ENCODE peak calls at places on chromosome 10, in eight cellular contexts. Q is HFFc6, K is left ventricle myocardium inferior, J is choroid plexus epithelial cell, W is fibroblast of lung, S is prostate gland, C is WTC11, I is psoas muscle. A is an unnamed sample.

GRCh38 chr10:22314852-22315251 is 1.3 kb upstream of the COMMD3 start:
- DNase-seq in W (no peak), C (no peak), K (no peak), Q (no peak), I (no peak), S (no peak), J (no peak), A (no peak)

GRCh38 chr10:6040205-6040604 is 22.0 kb downstream of the IL2RA start:
- DNase-seq in Q (no peak), I (no peak), W (no peak), K (no peak), S (no peak), C (no peak), J (no peak), A (no peak)

GRCh38 chr10:67262675-67263074 is 336.8 kb downstream of the LRRTM3 start:
- DNase-seq in I (no peak), Q (no peak), K (no peak), C (no peak), S (no peak), W (no peak), J (no peak), A (no peak)

GRCh38 chr10:117320050-117320665 is 55.1 kb downstream of the PDZD8 start:
- DNase-seq in K (no peak), Q (peak; percentile 5), W (no peak), C (no peak), J (peak; percentile 54), S (no peak), I (no peak), A (peak; percentile 23)

GRCh38 chr10:45154481-45154880 is 153.8 kb downstream of the ZNF22 start:
- DNase-seq in C (no peak), Q (no peak), S (no peak), W (no peak), I (no peak), J (peak; percentile 44), K (no peak), A (no peak)

GRCh38 chr10:117413928-117414618 is 38.8 kb upstream of the PDZD8 start:
- DNase-seq in J (no peak), Q (peak; percentile 23), S (no peak), I (no peak), K (no peak), W (peak; percentile 17), C (no peak), A (no peak)

GRCh38 chr10:82572686-82573226 is 697.8 kb downstream of the NRG3 start:
- DNase-seq in W (no peak), I (no peak), J (no peak), C (no peak), Q (no peak), S (no peak), K (no peak), A (no peak)

GRCh38 chr10:49272251-49273081 is 26.5 kb upstream of the C10orf71 start:
- DNase-seq in I (peak; percentile 66), J (peak; percentile 13), Q (no peak), S (no peak), W (no peak), K (peak; percentile 73), C (no peak), A (no peak)

GRCh38 chr10:124740374-124741280 is 3.6 kb downstream of the FAM53B start:
- DNase-seq in Q (peak; percentile 11), I (peak; percentile 77), W (peak; percentile 44), S (peak; percentile 45), C (no peak), K (peak; percentile 72), J (peak; percentile 58), A (peak; percentile 79)

GRCh38 chr10:91681361-91682276 is 48.7 kb upstream of the PPP1R3C start:
- DNase-seq in I (no peak), K (peak; percentile 24), C (no peak), S (no peak), W (peak; percentile 40), J (no peak), Q (no peak), A (no peak)

GRCh38 chr10:79153753-79154152 is 85.0 kb downstream of the ZMIZ1 start:
- DNase-seq in J (no peak), K (peak; percentile 87), I (peak; percentile 90), S (no peak), W (no peak), C (no peak), Q (no peak), A (no peak)

GRCh38 chr10:26290236-26290635 is 73.7 kb downstream of the GAD2 start:
- DNase-seq in S (no peak), C (no peak), W (no peak), Q (no peak), I (no peak), J (no peak), K (no peak), A (no peak)

GRCh38 chr10:23399701-23400144 is 39.2 kb upstream of the OTUD1 start:
- DNase-seq in I (peak; percentile 63), W (peak; percentile 85), S (no peak), K (peak; percentile 44), C (no peak), J (peak; percentile 85), Q (peak; percentile 86), A (no peak)

GRCh38 chr10:3563298-3563697 is 221.7 kb downstream of the KLF6 start:
- DNase-seq in W (no peak), Q (no peak), S (no peak), J (no peak), I (no peak), K (no peak), C (no peak), A (no peak)

GRCh38 chr10:43202657-43203490 is 64.0 kb downstream of the RASGEF1A start:
- DNase-seq in I (peak; percentile 27), W (no peak), K (peak; percentile 38), C (peak; percentile 98), S (no peak), Q (no peak), J (no peak), A (peak; percentile 79)

GRCh38 chr10:48390933-48391845 is 84.7 kb downstream of the MAPK8 start:
- DNase-seq in W (peak; percentile 83), K (no peak), Q (peak; percentile 18), C (no peak), S (no peak), I (no peak), J (peak; percentile 71), A (no peak)

GRCh38 chr10:101565370-101565900 is 22.6 kb downstream of the POLL start:
- DNase-seq in J (no peak), I (no peak), W (no peak), C (no peak), Q (no peak), K (no peak), S (no peak), A (no peak)

GRCh38 chr10:62732841-62733653 is 71.5 kb upstream of the ADO start:
- DNase-seq in C (no peak), Q (peak; percentile 73), J (peak; percentile 47), W (peak; percentile 96), I (no peak), K (no peak), S (no peak), A (peak; percentile 66)

GRCh38 chr10:85621562-85621961 is 745.0 kb downstream of the GRID1 start:
- DNase-seq in K (no peak), W (no peak), Q (no peak), I (no peak), C (no peak), S (no peak), J (no peak), A (no peak)

GRCh38 chr10:69911571-69912528 is 110.1 kb downstream of the COL13A1 start:
- DNase-seq in Q (no peak), C (no peak), K (peak; percentile 23), I (no peak), J (no peak), S (peak; percentile 87), W (no peak), A (no peak)

GRCh38 chr10:88911851-88912250 is 31.8 kb downstream of the STAMBPL1 start:
- DNase-seq in I (no peak), S (no peak), K (no peak), J (no peak), W (no peak), C (no peak), Q (no peak), A (no peak)

GRCh38 chr10:55174419-55174818 is 373.4 kb upstream of the PCDH15 start:
- DNase-seq in S (no peak), Q (no peak), I (no peak), W (no peak), C (peak; percentile 16), J (peak; percentile 1), K (no peak), A (no peak)
- TF ChIP-seq CTCF in S (no peak), Q (no peak), I (no peak), W (peak; percentile 25), C (no peak), J (peak; percentile 31), K (no peak), A (no peak)

GRCh38 chr10:13356392-13356791 is 8.3 kb upstream of the SEPHS1 start:
- DNase-seq in K (no peak), J (no peak), C (no peak), Q (no peak), S (no peak), W (no peak), I (no peak), A (no peak)
- TF ChIP-seq CTCF in K (no peak), J (no peak), C (no peak), Q (no peak), S (no peak), W (no peak), I (no peak), A (no peak)

DNA sequence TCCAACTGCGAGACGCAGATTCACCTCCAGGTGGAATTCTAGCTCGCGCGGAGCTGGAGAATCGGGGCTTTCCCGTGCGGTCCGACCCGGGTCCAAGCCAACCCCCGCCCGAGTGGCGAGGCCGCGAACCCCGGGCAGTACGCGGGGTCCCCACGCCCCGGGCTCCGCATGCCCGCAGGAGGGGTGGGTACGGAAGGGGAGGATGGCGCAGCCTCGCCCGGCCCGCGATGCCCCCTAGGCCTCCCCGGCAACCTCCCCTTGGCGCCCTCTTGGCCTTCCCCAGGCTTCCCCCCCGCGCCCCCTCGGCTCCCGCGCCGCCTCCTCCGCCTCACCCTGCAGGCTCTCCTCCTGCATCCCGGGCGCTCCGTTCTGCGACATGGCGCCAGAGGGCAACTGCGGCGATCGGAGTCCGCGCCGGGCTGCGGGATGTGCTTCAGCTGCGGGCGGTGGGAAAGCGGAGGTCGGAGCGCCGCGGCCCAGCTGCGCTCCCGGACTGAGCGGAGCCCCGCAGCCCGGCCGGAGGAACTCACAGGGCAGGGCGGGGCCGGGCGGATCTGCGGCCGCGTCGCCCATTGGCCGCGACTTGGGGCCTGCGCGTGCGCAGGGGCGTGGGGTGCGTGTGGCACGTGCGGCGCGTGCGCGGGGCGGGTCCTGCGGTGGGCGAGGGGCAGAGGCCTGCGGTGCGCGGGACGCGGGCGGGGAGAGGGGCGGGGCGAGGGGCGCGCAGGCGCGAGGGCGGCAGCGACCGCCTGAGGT is at the start of gene BNIP3:
- DNase-seq in J (peak; percentile 95), S (peak; percentile 94), W (peak; percentile 90), I (peak; percentile 97), K (peak; percentile 96), C (peak; percentile 89), Q (peak; percentile 91), A (peak; percentile 100)
- TF ChIP-seq CTCF in J (peak; percentile 32), S (no peak), W (no peak), I (peak; percentile 21), K (no peak), C (no peak), Q (peak; percentile 51), A (no peak)

DNA sequence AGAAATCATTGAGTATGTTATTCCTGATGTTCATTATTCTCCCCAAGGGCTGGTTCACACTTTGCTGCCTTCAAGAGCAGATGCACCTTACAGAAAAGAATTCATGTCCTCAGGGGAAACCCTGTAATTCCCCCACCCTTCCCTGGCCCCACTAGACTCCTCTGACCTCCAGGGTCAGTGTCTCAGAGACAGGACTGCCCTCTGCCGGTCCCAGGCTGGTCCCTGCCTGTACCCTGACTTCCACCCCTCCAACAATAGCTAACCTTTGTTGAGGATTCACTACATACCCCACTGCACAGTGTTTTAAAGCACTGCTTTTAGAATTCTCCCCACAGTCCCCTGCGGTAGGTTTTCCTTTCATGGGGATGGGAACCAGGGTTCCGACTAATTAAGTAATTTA is 4.4 kb upstream of the SEPHS1 start:
- DNase-seq in J (no peak), K (no peak), Q (no peak), S (no peak), C (peak; percentile 62), I (no peak), W (no peak), A (peak; percentile 53)
- TF ChIP-seq CTCF in J (no peak), K (peak; percentile 44), Q (no peak), S (no peak), C (peak; percentile 14), I (no peak), W (no peak), A (peak; percentile 64)

A was measured in GM13977.